ENCODE peak calls at places on chromosome 11, in ten cellular contexts. H, I, R, S, Z, F, J, A, B and N are unnamed samples.

GRCh38 chr11:121194731-121195596 is 93.9 kb downstream of the TECTA start:
- DNase-seq in H (peak; percentile 27), I (peak; percentile 84), R (peak; percentile 53), S (peak; percentile 65), Z (peak; percentile 64), F (no peak), J (peak; percentile 77), A (peak; percentile 7), B (peak; percentile 50), N (peak; percentile 73)

GRCh38 chr11:22674470-22675426 is 8.3 kb downstream of the GAS2 start:
- DNase-seq in H (no peak), I (peak; percentile 22), R (no peak), S (no peak), Z (no peak), F (no peak), J (no peak), A (no peak), B (no peak), N (no peak)

GRCh38 chr11:108223449-108224149 is 732 bp downstream of the ATM start:
- DNase-seq in H (no peak), I (no peak), R (no peak), S (peak; percentile 12), Z (peak; percentile 22), F (no peak), J (peak; percentile 26), A (no peak), B (peak; percentile 50), N (peak; percentile 46)

GRCh38 chr11:101003468-101003867 is 126.1 kb downstream of the PGR start:
- DNase-seq in H (no peak), I (no peak), R (peak; percentile 15), S (no peak), Z (no peak), F (no peak), J (no peak), A (no peak), B (no peak), N (no peak)

GRCh38 chr11:69540118-69541000 is 58.9 kb downstream of the LINC01488 start:
- DNase-seq in H (peak; percentile 74), I (no peak), R (no peak), S (no peak), Z (no peak), F (no peak), J (no peak), A (peak; percentile 46), B (no peak), N (no peak)

GRCh38 chr11:12606597-12606996 is 67.6 kb upstream of the TEAD1 start:
- DNase-seq in H (no peak), I (no peak), R (no peak), S (peak; percentile 76), Z (peak; percentile 90), F (no peak), J (peak; percentile 82), A (no peak), B (peak; percentile 89), N (peak; percentile 91)

GRCh38 chr11:34656062-34656720 is 35.3 kb downstream of the EHF start:
- DNase-seq in H (no peak), I (no peak), R (peak; percentile 29), S (peak; percentile 29), Z (peak; percentile 28), F (no peak), J (peak; percentile 26), A (peak; percentile 26), B (peak; percentile 32), N (no peak)

GRCh38 chr11:76270387-76270786 is 64.1 kb upstream of the WNT11 start:
- DNase-seq in H (no peak), I (no peak), R (no peak), S (no peak), Z (no peak), F (no peak), J (peak; percentile 62), A (no peak), B (peak; percentile 9), N (no peak)

GRCh38 chr11:66346476-66347424 is 679 bp downstream of the B4GAT1 start:
- DNase-seq in H (no peak), I (no peak), R (no peak), S (peak; percentile 22), Z (no peak), F (no peak), J (no peak), A (no peak), B (no peak), N (no peak)

GRCh38 chr11:94049351-94049750 is 28.2 kb downstream of the HEPHL1 start:
- DNase-seq in H (no peak), I (no peak), R (no peak), S (no peak), Z (no peak), F (no peak), J (no peak), A (no peak), B (no peak), N (no peak)

GRCh38 chr11:119424276-119424675 is 1.3 kb upstream of the THY1 start:
- DNase-seq in H (no peak), I (no peak), R (no peak), S (no peak), Z (no peak), F (no peak), J (no peak), A (no peak), B (no peak), N (no peak)

GRCh38 chr11:61682093-61682732 is 2.0 kb downstream of the DAGLA start:
- DNase-seq in H (no peak), I (no peak), R (no peak), S (no peak), Z (no peak), F (no peak), J (no peak), A (no peak), B (no peak), N (no peak)

GRCh38 chr11:102940714-102941588 is 14.6 kb downstream of the MMP13 start:
- DNase-seq in H (no peak), I (peak; percentile 83), R (peak; percentile 76), S (peak; percentile 76), Z (peak; percentile 73), F (peak; percentile 86), J (peak; percentile 76), A (no peak), B (peak; percentile 64), N (peak; percentile 58)

GRCh38 chr11:99589771-99590170 is 569.0 kb downstream of the CNTN5 start:
- DNase-seq in H (no peak), I (no peak), R (no peak), S (no peak), Z (no peak), F (no peak), J (no peak), A (no peak), B (no peak), N (no peak)

GRCh38 chr11:68032997-68033707 is 2.7 kb downstream of the NDUFS8 start:
- DNase-seq in H (no peak), I (no peak), R (no peak), S (no peak), Z (no peak), F (no peak), J (no peak), A (no peak), B (no peak), N (no peak)

GRCh38 chr11:107259826-107260225 is 197.8 kb downstream of the CWF19L2 start:
- DNase-seq in H (no peak), I (no peak), R (no peak), S (no peak), Z (no peak), F (no peak), J (no peak), A (no peak), B (no peak), N (no peak)

GRCh38 chr11:118988280-118988679 is 9.7 kb upstream of the CENATAC start:
- DNase-seq in H (no peak), I (peak; percentile 18), R (no peak), S (no peak), Z (no peak), F (no peak), J (no peak), A (no peak), B (no peak), N (no peak)

GRCh38 chr11:8832571-8833260 is 78.3 kb upstream of the AKIP1 start:
- DNase-seq in H (peak; percentile 73), I (peak; percentile 72), R (peak; percentile 85), S (peak; percentile 77), Z (peak; percentile 83), F (no peak), J (peak; percentile 74), A (no peak), B (peak; percentile 83), N (peak; percentile 91)

GRCh38 chr11:124832571-124832970 is 32.4 kb upstream of the MSANTD2 start:
- DNase-seq in H (no peak), I (no peak), R (no peak), S (no peak), Z (no peak), F (no peak), J (no peak), A (no peak), B (no peak), N (peak; percentile 48)

GRCh38 chr11:88414981-88415391 is 77.5 kb upstream of the CTSC start:
- DNase-seq in H (no peak), I (peak; percentile 62), R (peak; percentile 78), S (peak; percentile 27), Z (peak; percentile 44), F (no peak), J (no peak), A (no peak), B (peak; percentile 82), N (peak; percentile 71)

GRCh38 chr11:76291576-76292526 is 85.5 kb upstream of the WNT11 start:
- DNase-seq in H (no peak), I (peak; percentile 20), R (no peak), S (no peak), Z (no peak), F (no peak), J (no peak), A (no peak), B (no peak), N (no peak)

GRCh38 chr11:74425100-74425499 is 26.9 kb upstream of the PGM2L1 start:
- DNase-seq in H (no peak), I (no peak), R (no peak), S (no peak), Z (no peak), F (no peak), J (no peak), A (no peak), B (no peak), N (no peak)

GRCh38 chr11:105449100-105449734 is 160.7 kb upstream of the GRIA4 start:
- DNase-seq in H (no peak), I (no peak), R (no peak), S (no peak), Z (no peak), F (no peak), J (no peak), A (no peak), B (no peak), N (no peak)

GRCh38 chr11:8719260-8720190 is 36.9 kb downstream of the RPL27A start:
- DNase-seq in H (peak; percentile 43), I (no peak), R (peak; percentile 89), S (peak; percentile 86), Z (peak; percentile 96), F (peak; percentile 59), J (peak; percentile 86), A (no peak), B (peak; percentile 89), N (peak; percentile 98)

GRCh38 chr11:65590240-65590738 is 5.3 kb downstream of the KCNK7 start:
- DNase-seq in H (no peak), I (peak; percentile 23), R (no peak), S (no peak), Z (peak; percentile 62), F (no peak), J (peak; percentile 47), A (no peak), B (peak; percentile 43), N (no peak)

GRCh38 chr11:70414341-70415100 is 16.2 kb downstream of the CTTN start:
- DNase-seq in H (no peak), I (no peak), R (no peak), S (no peak), Z (no peak), F (no peak), J (no peak), A (no peak), B (no peak), N (no peak)

GRCh38 chr11:123187670-123188507 is 7.2 kb downstream of the CLMP start:
- DNase-seq in H (no peak), I (no peak), R (no peak), S (peak; percentile 70), Z (peak; percentile 63), F (no peak), J (peak; percentile 51), A (no peak), B (peak; percentile 46), N (no peak)

GRCh38 chr11:90629251-90629806 is 406.5 kb upstream of the CHORDC1 start:
- DNase-seq in H (no peak), I (no peak), R (no peak), S (no peak), Z (no peak), F (no peak), J (no peak), A (no peak), B (no peak), N (no peak)